ENCODE peak calls at places on chromosomes 11 and 22, in five cellular contexts. I is GM23248, U is mammary epithelial cell, M is lower leg skin, J is right lobe of liver. A is an unnamed sample.

GRCh38 chr22:38741576-38741975 is 14.2 kb downstream of the SUN2 start:
- DNase-seq in U (no peak), J (no peak), I (no peak), M (no peak), A (no peak)

GRCh38 chr11:68267881-68268240 is 3.9 kb downstream of the C11orf24 start:
- DNase-seq in J (no peak), I (no peak), M (peak; percentile 20), U (no peak), A (no peak)

GRCh38 chr22:31089101-31090100 is 8.3 kb downstream of the SMTN start:
- DNase-seq in M (no peak), I (peak; percentile 64), U (no peak), J (peak; percentile 64), A (no peak)

GRCh38 chr11:117837070-117837776 is 12.7 kb upstream of the FXYD2 start:
- DNase-seq in J (peak; percentile 28), U (no peak), I (no peak), M (peak; percentile 70), A (no peak)

GRCh38 chr22:50272103-50272782 is 2.1 kb upstream of the MAPK11 start:
- DNase-seq in I (no peak), J (no peak), M (no peak), U (no peak), A (no peak)

GRCh38 chr11:59668188-59668949 is 468 bp downstream of the PATL1 start:
- DNase-seq in J (peak; percentile 74), M (peak; percentile 94), U (peak; percentile 71), I (peak; percentile 77), A (no peak)

GRCh38 chr11:11148104-11148509 is 204.9 kb downstream of the CSNK2A3 start:
- DNase-seq in J (peak; percentile 78), M (peak; percentile 92), U (peak; percentile 65), I (peak; percentile 98), A (peak; percentile 66)

GRCh38 chr11:93773045-93773477 is 11.0 kb upstream of the MED17 start:
- DNase-seq in M (no peak), J (no peak), I (no peak), U (no peak), A (no peak)

GRCh38 chr11:128725630-128726461 is 32.0 kb downstream of the FLI1 start:
- DNase-seq in I (peak; percentile 53), J (no peak), M (no peak), U (peak; percentile 68), A (no peak)

GRCh38 chr11:45663486-45664375 is 1.7 kb downstream of the CHST1 start:
- DNase-seq in J (peak; percentile 40), M (no peak), I (peak; percentile 51), U (no peak), A (no peak)

GRCh38 chr11:124070906-124071621 is 29.9 kb upstream of the OR10G7 start:
- DNase-seq in U (peak; percentile 50), I (peak; percentile 66), M (peak; percentile 92), J (peak; percentile 74), A (peak; percentile 48)

GRCh38 chr11:117915672-117916235 is 13.4 kb downstream of the TMPRSS13 start:
- DNase-seq in I (no peak), J (peak; percentile 38), M (peak; percentile 43), U (no peak), A (no peak)

GRCh38 chr11:105244157-105244820 is 104.7 kb upstream of the CARD18 start:
- DNase-seq in U (peak; percentile 79), J (no peak), I (peak; percentile 93), M (no peak), A (peak; percentile 85)

GRCh38 chr11:8807544-8808225 is 103.3 kb upstream of the AKIP1 start:
- DNase-seq in J (no peak), U (peak; percentile 69), I (peak; percentile 84), M (no peak), A (peak; percentile 72)

GRCh38 chr11:134939046-134939445 is 527.0 kb upstream of the B3GAT1 start:
- DNase-seq in U (no peak), I (no peak), M (peak; percentile 34), J (no peak), A (no peak)

GRCh38 chr11:68325183-68325893 is 12.9 kb downstream of the LRP5 start:
- DNase-seq in M (no peak), I (no peak), U (no peak), J (no peak), A (no peak)

GRCh38 chr11:7457211-7457610 is 28.1 kb upstream of the OLFML1 start:
- DNase-seq in M (no peak), U (peak; percentile 62), I (peak; percentile 82), J (no peak), A (no peak)

GRCh38 chr11:1760351-1761109 is 3.2 kb downstream of the CTSD start:
- DNase-seq in I (peak; percentile 57), M (peak; percentile 95), J (peak; percentile 84), U (no peak), A (no peak)

DNA sequence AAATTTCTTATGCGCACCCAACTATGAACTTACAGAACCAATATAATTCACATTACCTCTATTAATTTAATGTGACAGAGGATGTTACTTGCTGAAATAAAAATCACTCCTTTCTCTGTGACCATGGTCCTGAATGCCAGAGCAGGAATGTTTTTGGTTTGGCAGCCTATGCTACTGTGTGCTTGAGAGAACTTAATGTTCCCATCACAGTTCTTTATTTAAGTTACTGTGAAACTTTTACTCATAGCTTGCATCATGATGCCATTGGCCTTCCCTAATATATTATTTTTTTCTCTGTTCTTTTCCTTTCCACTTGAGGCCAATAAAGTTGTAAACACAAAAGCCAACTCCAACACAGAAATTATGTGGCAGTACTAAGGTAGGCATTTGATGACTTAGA is 142.2 kb downstream of the FAM76B start:
- DNase-seq in J (no peak), I (peak; percentile 31), U (no peak), M (no peak), A (peak; percentile 78)
- H3K4me3 ChIP-seq in J (no peak overlapping the region), I (no peak overlapping the region), U (no peak overlapping the region), M (no peak overlapping the region), A (no peak overlapping the region)

DNA sequence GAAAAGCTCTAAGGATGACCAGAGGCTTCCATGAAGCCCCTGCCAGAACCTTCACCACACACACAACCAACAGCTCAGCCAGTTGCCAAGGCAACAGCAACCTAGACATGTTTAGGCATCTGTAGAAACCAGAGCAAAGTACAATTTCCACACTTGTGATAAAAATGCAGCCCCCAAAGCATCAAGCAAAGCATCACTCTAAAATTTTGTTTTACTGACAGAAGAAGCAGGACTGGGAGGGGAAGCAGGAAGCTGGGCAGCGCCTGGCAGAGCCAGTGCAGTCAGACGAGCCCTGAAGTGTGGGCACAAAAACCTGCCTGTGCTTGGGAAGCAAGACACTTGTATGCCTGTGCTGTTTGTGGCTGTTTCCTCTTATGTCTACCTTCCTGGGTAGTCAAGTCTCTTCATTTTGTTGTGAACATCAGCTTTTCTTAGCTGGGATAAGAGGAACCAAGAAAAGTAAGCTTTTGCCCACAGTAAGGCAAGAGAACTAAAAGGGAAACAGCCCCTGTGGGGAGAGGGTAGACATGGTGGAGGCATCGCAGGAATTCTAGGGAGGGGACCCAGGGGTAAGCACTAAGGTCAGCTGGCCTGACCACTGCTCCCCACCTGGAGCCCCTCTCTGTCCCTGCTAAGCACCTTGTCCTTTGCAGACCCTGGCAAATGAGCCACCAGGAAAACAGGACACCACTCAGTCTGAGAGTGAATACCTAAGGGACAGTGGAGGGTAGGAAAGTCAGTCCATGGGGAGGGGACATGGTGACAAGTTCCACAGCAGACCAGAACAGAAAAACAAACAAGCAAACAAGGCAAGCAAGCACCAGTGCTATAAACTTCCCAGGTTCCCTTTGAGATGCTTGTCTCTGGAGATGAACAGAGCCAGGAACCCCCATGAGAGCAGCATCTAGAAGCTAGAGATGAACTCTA is 13.4 kb downstream of the PACSIN2 start:
- DNase-seq in U (no peak), J (no peak), M (no peak), I (peak; percentile 68), A (no peak)
- H3K4me3 ChIP-seq in U (no peak overlapping the region), J (no peak overlapping the region), M (no peak overlapping the region), I (peak overlapping the region; percentile 42), A (peak overlapping the region; percentile 8)

GRCh38 chr11:66006891-66007176 is 4.5 kb downstream of the BANF1 start:
- DNase-seq in M (no peak), U (no peak), J (no peak), I (no peak), A (no peak)

GRCh38 chr11:66008468-66009101 is 3.2 kb upstream of the CST6 start:
- DNase-seq in M (no peak), U (peak; percentile 63), I (no peak), J (no peak), A (no peak)

GRCh38 chr11:66007201-66007634 is 4.6 kb upstream of the CST6 start:
- DNase-seq in J (no peak), I (no peak), M (no peak), U (no peak), A (no peak)

GRCh38 chr11:66006134-66006890 is 4.0 kb downstream of the BANF1 start:
- DNase-seq in I (no peak), J (no peak), U (no peak), M (no peak), A (no peak)

GRCh38 chr11:66008095-66008467 is 3.7 kb upstream of the CST6 start:
- DNase-seq in U (no peak), I (no peak), M (no peak), J (no peak), A (no peak)
- H3K4me3 ChIP-seq in U (no peak overlapping the region), I (no peak overlapping the region), M (no peak overlapping the region), J (no peak overlapping the region), A (no peak overlapping the region)

GRCh38 chr11:65095427-65095826 is 587 bp upstream of the VPS51 start:
- DNase-seq in U (no peak), J (no peak), I (no peak), M (no peak), A (no peak)
- H3K4me3 ChIP-seq in U (peak overlapping the region; percentile 61), J (no peak overlapping the region), I (peak overlapping the region; percentile 93), M (no peak overlapping the region), A (peak overlapping the region; percentile 73)

DNA sequence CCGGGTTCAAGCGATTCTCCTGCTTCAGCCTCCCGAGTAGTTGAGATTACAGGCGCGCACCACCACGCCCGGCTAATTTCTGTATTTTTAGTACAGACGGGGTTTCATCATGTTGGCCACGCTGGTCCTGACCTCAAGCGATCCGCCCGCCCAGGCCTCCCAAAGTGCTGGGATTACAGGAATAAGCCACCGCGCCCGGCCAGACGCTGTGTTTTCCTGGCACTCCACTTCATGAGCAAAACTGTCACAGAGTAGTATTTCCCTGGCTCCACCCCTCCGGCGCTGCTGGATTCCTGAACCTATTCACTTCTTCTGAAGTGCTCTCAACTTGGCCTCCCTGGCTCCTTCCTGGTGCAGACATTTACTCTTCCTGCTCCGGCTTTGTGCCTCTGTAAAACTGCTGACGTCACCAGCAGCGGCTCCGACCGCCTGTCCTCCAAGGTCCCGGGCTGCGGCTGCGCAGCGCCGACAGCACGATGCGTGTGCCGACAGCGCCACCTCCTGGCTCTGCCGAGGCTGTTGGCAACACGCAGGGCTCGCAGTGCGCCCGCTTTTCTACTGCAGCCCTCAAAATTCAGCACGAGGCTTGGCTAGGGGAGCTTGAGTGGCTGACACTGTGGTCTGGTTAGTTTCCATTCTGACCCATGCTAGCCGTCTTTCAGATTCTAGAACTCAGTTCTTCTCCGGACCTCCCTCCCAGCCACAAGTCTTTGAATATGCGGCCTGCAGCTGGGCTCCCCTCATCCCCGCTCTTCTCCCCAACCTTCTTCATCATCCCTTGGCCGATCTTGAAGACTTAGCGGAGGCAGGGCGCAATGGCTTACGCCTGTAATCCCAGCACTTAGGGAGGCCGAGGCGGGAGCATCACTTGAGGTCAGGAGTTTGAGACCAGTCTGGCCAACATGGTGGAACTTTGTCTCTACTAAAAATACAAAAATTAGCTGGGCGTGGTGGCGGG is 36.6 kb downstream of the APOL3 start:
- DNase-seq in J (peak; percentile 95), M (peak; percentile 98), I (peak; percentile 99), U (peak; percentile 88), A (peak; percentile 81)
- H3K4me3 ChIP-seq in J (no peak overlapping the region), M (no peak overlapping the region), I (peak overlapping the region; percentile 57), U (peak overlapping the region; percentile 45), A (peak overlapping the region; percentile 27)

DNA sequence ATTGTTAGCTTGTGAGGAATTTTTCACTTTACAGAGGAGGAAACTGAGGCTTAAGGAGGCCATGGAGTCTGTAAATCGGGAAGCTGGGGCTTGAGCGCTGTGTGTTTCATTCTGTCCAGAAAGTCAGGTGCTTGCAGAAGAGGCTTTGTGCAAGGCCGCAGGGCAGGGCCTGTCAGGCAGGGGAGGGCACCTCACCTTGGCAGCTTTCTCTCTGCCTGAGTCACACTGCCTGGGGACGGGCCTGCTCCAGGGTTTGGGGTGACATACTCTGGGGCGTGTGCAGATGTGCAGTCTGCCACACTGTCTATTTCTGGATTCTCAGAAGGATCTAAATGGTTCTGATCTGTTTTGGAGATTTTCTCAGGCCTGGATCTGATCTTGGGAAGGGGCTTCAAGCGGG is 8.4 kb downstream of the INCENP start:
- DNase-seq in M (no peak), J (no peak), U (peak; percentile 57), I (peak; percentile 45), A (no peak)
- H3K4me3 ChIP-seq in M (no peak overlapping the region), J (no peak overlapping the region), U (no peak overlapping the region), I (no peak overlapping the region), A (no peak overlapping the region)

A was measured in skeletal muscle cell.